ENCODE peak calls at places on chromosomes 2 and 18, in ten cellular contexts. R is HFFc6, K is mesothelial cell of epicardium, F is fibroblast of mammary gland, Z is neural progenitor cell, J is lower lobe of right lung, C is GM12864, T is colonic mucosa, U is right lobe of liver, B is A549. P is an unnamed sample.

GRCh38 chr2:99571609-99572344 is 82.0 kb upstream of the REV1 start:
- DNase-seq in R (no peak), K (no peak), F (no peak), Z (peak; percentile 23), J (no peak), C (no peak), T (no peak), U (no peak), B (no peak), P (no peak)

GRCh38 chr18:9079863-9080528 is 22.5 kb upstream of the NDUFV2 start:
- DNase-seq in R (no peak), K (no peak), F (no peak), Z (no peak), J (no peak), C (no peak), T (no peak), U (no peak), B (no peak), P (no peak)

GRCh38 chr2:12856934-12857660 is 140.4 kb downstream of the TRIB2 start:
- DNase-seq in R (peak; percentile 72), K (no peak), F (peak; percentile 59), Z (no peak), J (no peak), C (no peak), T (no peak), U (no peak), B (no peak), P (no peak)

GRCh38 chr2:64582774-64583340 is 58.7 kb downstream of the AFTPH start:
- DNase-seq in R (no peak), K (no peak), F (no peak), Z (no peak), J (no peak), C (peak; percentile 57), T (no peak), U (no peak), B (no peak), P (no peak)

GRCh38 chr2:237739101-237739500 is 59.5 kb upstream of the RBM44 start:
- DNase-seq in R (no peak), K (no peak), F (no peak), Z (no peak), J (no peak), C (no peak), T (no peak), U (no peak), B (no peak), P (no peak)

GRCh38 chr2:230690439-230690838 is 22.2 kb upstream of the CAB39 start:
- DNase-seq in R (no peak), K (no peak), F (peak; percentile 44), Z (no peak), J (peak; percentile 73), C (no peak), T (peak; percentile 44), U (no peak), B (no peak), P (no peak)

GRCh38 chr18:9810994-9811393 is 74.8 kb upstream of the TXNDC2 start:
- DNase-seq in R (no peak), K (no peak), F (no peak), Z (peak; percentile 41), J (no peak), C (no peak), T (no peak), U (no peak), B (no peak), P (peak; percentile 16)

GRCh38 chr2:99403524-99403923 is 66.3 kb downstream of the EIF5B start:
- DNase-seq in R (no peak), K (no peak), F (no peak), Z (no peak), J (no peak), C (no peak), T (no peak), U (no peak), B (peak; percentile 13), P (no peak)

GRCh38 chr18:26568926-26569700 is 20.8 kb upstream of the KCTD1 start:
- DNase-seq in R (no peak), K (no peak), F (no peak), Z (no peak), J (no peak), C (no peak), T (no peak), U (no peak), B (no peak), P (no peak)

GRCh38 chr2:174654429-174654941 is 56.9 kb upstream of the WIPF1 start:
- DNase-seq in R (no peak), K (no peak), F (peak; percentile 34), Z (no peak), J (no peak), C (no peak), T (no peak), U (no peak), B (no peak), P (no peak)

GRCh38 chr2:224242543-224242942 is 159.4 kb downstream of the FAM124B start:
- DNase-seq in R (no peak), K (no peak), F (peak; percentile 68), Z (no peak), J (no peak), C (no peak), T (no peak), U (no peak), B (no peak), P (no peak)

GRCh38 chr18:48161201-48161910 is 230.9 kb upstream of the SMAD2 start:
- DNase-seq in R (peak; percentile 16), K (peak; percentile 84), F (peak; percentile 79), Z (peak; percentile 87), J (peak; percentile 85), C (no peak), T (peak; percentile 91), U (peak; percentile 91), B (peak; percentile 49), P (peak; percentile 80)

GRCh38 chr2:101873543-101873942 is 118.2 kb upstream of the IL1R2 start:
- DNase-seq in R (peak; percentile 14), K (no peak), F (no peak), Z (no peak), J (no peak), C (no peak), T (no peak), U (no peak), B (peak; percentile 28), P (no peak)
- TF ChIP-seq CTCF in R (peak; percentile 46), K (no peak), F (no peak), Z (peak; percentile 25), J (no peak), C (no peak), T (no peak), U (peak; percentile 42), B (peak; percentile 45), P (no peak)

DNA sequence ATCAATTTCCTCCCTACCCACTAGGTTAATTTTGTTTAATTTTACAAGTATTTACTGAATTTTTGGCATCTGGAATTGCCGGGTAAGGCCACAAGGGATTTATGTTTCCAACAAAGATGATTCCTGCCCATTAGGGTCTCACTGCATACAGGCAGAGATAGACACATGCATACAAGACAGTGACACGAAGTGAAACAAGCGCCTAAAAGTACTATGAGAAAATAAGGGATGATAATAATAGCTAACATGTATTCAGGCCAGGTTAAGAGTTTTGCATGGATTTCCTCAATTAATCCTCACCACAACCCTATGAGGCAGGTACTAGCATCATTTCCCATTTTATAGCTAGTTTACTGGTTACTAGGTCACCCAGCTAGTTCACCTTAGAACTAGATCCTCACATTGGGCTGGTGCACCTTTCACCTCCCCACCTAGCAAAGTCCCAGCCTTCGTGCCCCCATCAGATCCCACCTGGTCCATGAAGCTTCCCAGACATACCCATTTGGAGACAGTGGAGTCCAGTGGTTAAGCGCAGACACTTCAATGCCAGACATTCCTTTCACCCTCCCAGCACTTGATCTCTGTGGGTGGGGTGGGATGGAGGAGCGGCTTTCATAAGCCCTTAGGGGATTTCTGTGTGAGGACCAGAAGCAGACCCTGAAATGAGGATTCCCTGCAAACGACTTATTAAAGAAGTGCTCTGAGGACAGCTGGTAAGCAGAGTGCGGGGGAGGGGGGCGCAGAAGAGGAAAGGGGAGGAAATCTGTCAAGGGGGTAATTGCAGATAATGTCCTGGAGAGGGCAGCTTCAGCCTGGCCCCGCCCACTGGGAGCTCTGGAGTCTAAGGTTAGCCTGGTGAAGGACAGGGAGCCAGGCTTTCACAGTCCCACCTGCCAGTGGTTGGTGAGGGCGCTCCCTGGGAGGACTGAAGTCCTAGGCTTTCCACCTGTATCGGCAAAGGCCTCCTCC is 5.8 kb upstream of the DGUOK start:
- DNase-seq in R (no peak), K (no peak), F (no peak), Z (peak; percentile 84), J (peak; percentile 69), C (no peak), T (peak; percentile 43), U (peak; percentile 43), B (peak; percentile 56), P (peak; percentile 68)
- TF ChIP-seq CTCF in R (peak; percentile 41), K (no peak), F (peak; percentile 30), Z (peak; percentile 56), J (peak; percentile 32), C (peak; percentile 45), T (peak; percentile 28), U (peak; percentile 16), B (no peak), P (peak; percentile 36)

DNA sequence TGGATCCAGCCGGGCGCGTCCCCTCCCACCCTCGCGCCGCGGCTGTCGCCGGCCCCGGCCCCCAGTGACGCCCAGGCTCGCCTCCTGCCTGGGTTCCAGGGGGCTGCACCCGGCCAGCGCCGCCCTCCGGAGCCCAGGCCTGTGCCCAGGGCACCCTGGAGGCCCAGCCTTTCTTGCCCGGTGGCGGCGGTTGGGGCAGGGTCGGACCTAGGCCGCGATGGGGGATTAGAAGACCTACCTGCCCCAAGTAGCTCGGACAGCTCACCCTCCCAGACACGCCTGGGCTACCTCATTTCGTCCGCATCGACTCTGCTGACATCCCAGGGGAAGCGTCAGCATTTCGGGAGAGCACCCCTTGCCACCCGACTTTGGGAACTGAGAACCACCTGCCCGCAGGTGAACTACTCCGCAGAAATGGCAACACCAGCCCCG is 727 bp upstream of the ARL4C start:
- DNase-seq in R (no peak), K (no peak), F (no peak), Z (no peak), J (no peak), C (no peak), T (no peak), U (no peak), B (no peak), P (no peak)
- TF ChIP-seq CTCF in R (no peak), K (no peak), F (no peak), Z (no peak), J (no peak), C (no peak), T (no peak), U (no peak), B (no peak), P (no peak)

GRCh38 chr2:102081600-102081999 is 60.9 kb upstream of the IL1R1 start:
- DNase-seq in R (no peak), K (no peak), F (no peak), Z (no peak), J (no peak), C (no peak), T (no peak), U (no peak), B (no peak), P (no peak)

GRCh38 chr2:102082591-102083586 is 59.7 kb upstream of the IL1R1 start:
- DNase-seq in R (peak; percentile 51), K (no peak), F (peak; percentile 97), Z (no peak), J (no peak), C (peak; percentile 57), T (no peak), U (no peak), B (peak; percentile 23), P (no peak)

GRCh38 chr2:102084651-102085050 is 57.9 kb upstream of the IL1R1 start:
- DNase-seq in R (no peak), K (no peak), F (no peak), Z (no peak), J (no peak), C (no peak), T (no peak), U (no peak), B (no peak), P (no peak)

GRCh38 chr2:102080451-102081054 is 62.0 kb upstream of the IL1R1 start:
- DNase-seq in R (peak; percentile 54), K (no peak), F (peak; percentile 57), Z (no peak), J (no peak), C (peak; percentile 25), T (no peak), U (no peak), B (no peak), P (no peak)

GRCh38 chr2:102085238-102085637 is 57.3 kb upstream of the IL1R1 start:
- DNase-seq in R (no peak), K (no peak), F (no peak), Z (no peak), J (no peak), C (no peak), T (no peak), U (no peak), B (no peak), P (no peak)
- TF ChIP-seq CTCF in R (no peak), K (no peak), F (no peak), Z (no peak), J (no peak), C (no peak), T (no peak), U (no peak), B (no peak), P (no peak)